ENCODE peak calls at places on chromosome 19, in four cellular contexts. Y is CD8-positive, alpha-beta T cell; W is EL; H is DMS153. A is an unnamed sample.

GRCh38 chr19:6418562-6418932 is 6.1 kb downstream of the KHSRP start:
- DNase-seq in Y (no peak), W (no peak), H (no peak), A (no peak)

GRCh38 chr19:13817615-13818371 is 22.6 kb downstream of the ZSWIM4 start:
- DNase-seq in W (no peak), Y (peak), H (peak), A (no peak)

GRCh38 chr19:7199613-7200533 is 94.3 kb downstream of the INSR start:
- DNase-seq in H (no peak), Y (no peak), W (no peak), A (peak)

GRCh38 chr19:46515879-46516350 is 20.2 kb upstream of the PNMA8B start:
- DNase-seq in W (peak), Y (peak), H (no peak), A (peak)

GRCh38 chr19:18304496-18305312 is 18.2 kb downstream of the LSM4 start:
- DNase-seq in H (no peak), Y (peak), W (peak), A (peak)

GRCh38 chr19:1133471-1133929 is 29.7 kb downstream of the GPX4 start:
- DNase-seq in Y (peak), W (no peak), H (no peak), A (peak)

GRCh38 chr19:2236285-2237050 is at the start of the genes PLEKHJ1 and SF3A2:
- DNase-seq in H (peak), W (peak), Y (peak), A (peak)

GRCh38 chr19:49896863-49897621 is at the start of gene IL4I1:
- DNase-seq in H (no peak), Y (peak), W (peak), A (peak)

GRCh38 chr19:45340899-45341453 is 426 bp downstream of the KLC3 start:
- DNase-seq in H (no peak), Y (no peak), W (no peak), A (no peak)

A was measured in ELR.